ENCODE peak calls at places on chromosomes 7 and 10, in eight cellular contexts. C, G, J, L, O, V, B and S are unnamed samples.
A peak's percentile ranks its signal among the peaks of the same experiment; 100 is the strongest.

GRCh38 chr10:52650873-52651272 is 121.7 kb downstream of the MBL2 start:
- DNase-seq in O (no peak), J (no peak), L (no peak), B (no peak), C (no peak), G (no peak), V (no peak), S (no peak)

GRCh38 chr7:150931199-150931869 is 46.8 kb downstream of the KCNH2 start:
- DNase-seq in G (no peak), C (no peak), J (no peak), V (peak; percentile 66), O (no peak), B (no peak), L (no peak), S (peak; percentile 74)

GRCh38 chr7:111892568-111892967 is 313.6 kb downstream of the DOCK4 start:
- DNase-seq in O (no peak), B (no peak), V (no peak), G (no peak), L (no peak), J (no peak), C (no peak), S (no peak)

GRCh38 chr7:15558747-15559146 is 3.1 kb downstream of the AGMO start:
- DNase-seq in L (peak; percentile 52), G (peak; percentile 49), O (no peak), J (no peak), C (no peak), V (no peak), B (no peak), S (no peak)

GRCh38 chr10:24811906-24812305 is 88.2 kb upstream of the ARHGAP21 start:
- DNase-seq in O (no peak), B (no peak), J (no peak), V (no peak), C (no peak), L (no peak), G (no peak), S (no peak)

GRCh38 chr10:76973515-76974289 is 663.9 kb downstream of the KCNMA1 start:
- DNase-seq in C (no peak), G (peak; percentile 86), L (peak; percentile 84), O (no peak), B (no peak), J (no peak), V (no peak), S (no peak)

GRCh38 chr7:13860734-13861133 is 128.7 kb downstream of the ETV1 start:
- DNase-seq in G (no peak), C (no peak), J (no peak), L (no peak), V (no peak), B (no peak), O (no peak), S (no peak)

GRCh38 chr7:4817178-4817905 is 41.9 kb downstream of the AP5Z1 start:
- DNase-seq in G (no peak), V (no peak), B (no peak), L (no peak), O (no peak), J (no peak), C (no peak), S (no peak)

GRCh38 chr10:132904814-132905649 is 37.3 kb downstream of the CFAP46 start:
- DNase-seq in G (no peak), V (no peak), L (no peak), B (no peak), J (no peak), C (peak; percentile 21), O (no peak), S (no peak)

GRCh38 chr10:28367865-28368541 is 65.1 kb upstream of the MPP7 start:
- DNase-seq in V (peak; percentile 75), C (no peak), L (peak; percentile 3), J (peak; percentile 31), O (no peak), B (no peak), G (no peak), S (peak; percentile 16)

GRCh38 chr10:36608866-36609265 is 516.5 kb upstream of the ANKRD30A start:
- DNase-seq in G (no peak), V (no peak), B (no peak), C (no peak), L (no peak), J (no peak), O (no peak), S (no peak)

GRCh38 chr10:119655566-119656001 is 4.4 kb downstream of the BAG3 start:
- DNase-seq in B (peak; percentile 77), J (peak; percentile 52), L (peak; percentile 93), G (peak; percentile 80), O (peak; percentile 59), C (no peak), V (no peak), S (no peak)

GRCh38 chr7:74306737-74307469 is 17.7 kb downstream of the CLIP2 start:
- DNase-seq in C (no peak), L (peak; percentile 81), O (no peak), G (peak; percentile 75), V (no peak), J (peak; percentile 38), B (peak; percentile 81), S (no peak)

GRCh38 chr10:23417254-23417653 is 21.6 kb upstream of the OTUD1 start:
- DNase-seq in B (no peak), L (no peak), G (no peak), C (no peak), O (no peak), V (no peak), J (no peak), S (no peak)

GRCh38 chr10:79905322-79906314 is 43.3 kb downstream of the SFTPD start:
- DNase-seq in G (peak; percentile 58), C (no peak), L (peak; percentile 25), O (no peak), B (no peak), J (no peak), V (no peak), S (no peak)

GRCh38 chr7:134184767-134185166 is 57.6 kb downstream of the LRGUK start:
- DNase-seq in C (no peak), J (no peak), G (no peak), V (no peak), L (peak; percentile 34), O (no peak), B (no peak), S (no peak)

GRCh38 chr7:105015631-105015965 is 1.6 kb downstream of the KMT2E start:
- DNase-seq in O (no peak), C (no peak), L (no peak), V (no peak), B (no peak), G (no peak), J (peak; percentile 61), S (no peak)

GRCh38 chr10:34252111-34252510 is 563.0 kb downstream of the PARD3 start:
- DNase-seq in G (no peak), L (no peak), B (no peak), V (no peak), J (no peak), C (no peak), O (peak; percentile 29), S (no peak)

GRCh38 chr7:155363852-155364600 is 66.3 kb downstream of the INSIG1 start:
- DNase-seq in C (peak; percentile 32), G (no peak), B (peak; percentile 51), V (no peak), J (no peak), O (no peak), L (no peak), S (no peak)
- TF ChIP-seq CTCF in C (peak; percentile 6), G (no peak), B (no peak), V (no peak), J (no peak), O (no peak), L (no peak), S (no peak)

DNA sequence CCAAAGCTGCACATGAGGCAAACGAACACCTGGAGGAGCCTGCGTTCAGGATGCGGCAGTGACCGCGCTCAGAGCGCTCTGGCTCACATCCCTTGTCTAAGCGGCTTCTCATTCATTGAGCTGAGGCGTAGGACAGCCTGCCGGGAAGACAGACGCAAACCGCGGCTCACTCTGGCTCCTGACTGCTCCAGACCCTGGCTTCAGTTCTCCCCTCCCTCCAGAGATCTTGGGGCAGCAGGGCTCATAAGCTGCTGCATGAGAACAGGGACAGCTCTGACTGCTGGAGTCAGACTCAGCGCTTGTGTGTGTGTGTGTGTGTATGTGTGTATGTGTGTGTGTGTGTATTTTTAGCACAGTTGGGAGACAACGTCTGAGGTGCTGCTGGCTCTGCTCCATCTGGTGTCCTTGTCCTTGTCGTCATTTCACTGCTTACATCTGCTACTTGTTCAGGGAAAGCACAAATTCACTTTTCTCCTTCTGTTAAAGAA is 15.8 kb upstream of the LYZL2 start:
- DNase-seq in C (no peak), V (no peak), J (no peak), O (peak; percentile 34), L (peak; percentile 49), G (peak; percentile 32), B (peak; percentile 68), S (peak; percentile 58)
- H3K4me3 ChIP-seq in C (no peak overlapping the region), V (no peak overlapping the region), J (no peak overlapping the region), O (no peak overlapping the region), L (no peak overlapping the region), G (no peak overlapping the region), B (no peak overlapping the region), S (peak overlapping the region; percentile 37)

GRCh38 chr7:6380310-6381095 is 67.3 kb downstream of the DAGLB start:
- DNase-seq in O (no peak), J (no peak), V (no peak), L (no peak), G (no peak), B (no peak), C (no peak), S (no peak)

GRCh38 chr7:6376820-6377219 is 70.9 kb downstream of the DAGLB start:
- DNase-seq in G (no peak), J (no peak), L (no peak), V (no peak), B (no peak), O (no peak), C (no peak), S (no peak)

GRCh38 chr7:6379881-6380280 is 67.9 kb downstream of the DAGLB start:
- DNase-seq in B (no peak), C (no peak), O (no peak), V (no peak), J (no peak), L (no peak), G (no peak), S (no peak)

DNA sequence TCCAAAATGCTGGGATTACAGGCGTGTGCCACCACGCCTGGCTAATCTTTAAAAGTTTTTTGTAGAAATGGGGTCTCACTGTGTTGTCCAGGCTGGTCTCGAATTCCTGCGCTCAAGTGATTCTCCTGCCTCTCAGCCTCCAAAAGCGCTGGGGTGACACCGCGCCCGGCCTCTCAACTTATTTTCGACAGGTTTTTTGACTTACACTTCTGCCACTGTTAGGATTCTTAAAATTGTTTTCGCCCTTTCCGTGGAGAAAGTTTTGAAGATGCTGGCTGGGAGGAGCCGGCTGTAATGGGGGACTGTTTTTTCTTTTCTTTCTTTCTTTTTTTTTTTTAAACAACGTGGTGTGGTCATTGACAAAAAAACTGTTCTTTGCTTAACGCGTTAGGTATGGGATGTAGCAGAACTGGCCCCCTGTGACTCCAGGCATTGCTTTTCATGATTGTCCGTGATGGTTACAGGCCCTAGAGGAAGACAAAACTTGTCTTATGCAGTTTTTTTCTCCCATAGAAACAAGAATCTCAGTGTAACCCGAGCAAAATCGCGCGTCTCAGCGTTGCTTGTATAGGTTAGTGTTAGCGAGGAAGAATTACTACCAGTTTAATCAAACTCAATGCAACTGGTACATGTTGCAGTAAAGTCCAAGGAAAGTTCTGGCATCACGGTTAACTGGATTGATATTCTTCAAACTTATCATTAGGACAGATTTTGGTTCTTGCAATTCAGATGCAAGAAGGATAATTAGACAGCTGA is 72.2 kb downstream of the DAGLB start:
- DNase-seq in C (no peak), J (no peak), O (no peak), V (peak; percentile 51), B (no peak), L (peak; percentile 27), G (peak; percentile 26), S (no peak)
- TF ChIP-seq CTCF in C (no peak), J (no peak), O (no peak), V (no peak), B (no peak), L (no peak), G (no peak), S (no peak)

GRCh38 chr10:43421519-43421918 is 12.5 kb upstream of the HNRNPF start:
- DNase-seq in B (no peak), G (no peak), O (no peak), V (no peak), J (no peak), L (no peak), C (no peak), S (no peak)
- H3K4me3 ChIP-seq in B (peak overlapping the region; percentile 66), G (peak overlapping the region; percentile 67), O (peak overlapping the region; percentile 45), V (no peak overlapping the region), J (no peak overlapping the region), L (no peak overlapping the region), C (no peak overlapping the region), S (no peak overlapping the region)